ENCODE peak calls at places on chromosome 14, in five cellular contexts. U is PC-3; H is GM12865; E is CD4-positive, alpha-beta T cell; I is lower leg skin. O is an unnamed sample.
A peak's percentile ranks its signal among the peaks of the same experiment; 100 is the strongest.

GRCh38 chr14:67704484-67705089 is 2.9 kb downstream of the RDH12 start:
- DNase-seq in I (no peak), E (no peak), U (peak; percentile 79), H (peak; percentile 74), O (peak; percentile 6)

GRCh38 chr14:35229495-35230089 is 62.6 kb upstream of the PSMA6 start:
- DNase-seq in U (peak; percentile 61), I (no peak), H (peak; percentile 28), E (no peak), O (no peak)

GRCh38 chr14:101823511-101824120 is 62.1 kb downstream of the PPP2R5C start:
- DNase-seq in I (peak; percentile 42), U (no peak), H (peak; percentile 85), E (peak; percentile 59), O (no peak)

GRCh38 chr14:52021971-52022600 is 32.7 kb downstream of the RTRAF start:
- DNase-seq in I (no peak), E (no peak), U (no peak), H (peak; percentile 76), O (no peak)

GRCh38 chr14:76257842-76258397 is 106.2 kb downstream of the GPATCH2L start:
- DNase-seq in I (no peak), E (no peak), H (no peak), U (no peak), O (no peak)

GRCh38 chr14:91953170-91953985 is 5.9 kb upstream of the FBLN5 start:
- DNase-seq in U (no peak), I (no peak), H (no peak), E (no peak), O (no peak)

GRCh38 chr14:61221906-61222305 is 59.2 kb downstream of the TMEM30B start:
- DNase-seq in I (no peak), H (no peak), U (peak; percentile 55), E (no peak), O (no peak)

GRCh38 chr14:50678163-50678562 is 10.1 kb upstream of the SAV1 start:
- DNase-seq in H (no peak), I (no peak), E (no peak), U (no peak), O (no peak)

GRCh38 chr14:66315098-66315497 is 171.1 kb upstream of the CCDC196 start:
- DNase-seq in I (no peak), H (no peak), E (no peak), U (no peak), O (no peak)

GRCh38 chr14:71142375-71143038 is 235.2 kb downstream of the PCNX1 start:
- DNase-seq in H (peak; percentile 63), E (no peak), I (no peak), U (peak; percentile 96), O (peak; percentile 25)

GRCh38 chr14:56300495-56300894 is 182.3 kb downstream of the PELI2 start:
- DNase-seq in H (no peak), I (no peak), U (no peak), E (no peak), O (no peak)

GRCh38 chr14:100578552-100578951 is 8.7 kb downstream of the BEGAIN start:
- DNase-seq in H (no peak), U (no peak), E (no peak), I (no peak), O (no peak)

GRCh38 chr14:104795781-104796681 is 483 bp upstream of the AKT1 start:
- DNase-seq in H (peak; percentile 66), E (peak; percentile 48), I (no peak), U (peak; percentile 48), O (peak; percentile 85)

GRCh38 chr14:55807059-55807499 is 227.1 kb downstream of the KTN1 start:
- DNase-seq in U (peak; percentile 87), H (peak; percentile 73), E (peak; percentile 78), I (peak; percentile 88), O (no peak)

GRCh38 chr14:102554835-102555819 is 37.3 kb upstream of the RCOR1 start:
- DNase-seq in E (peak; percentile 42), I (peak; percentile 39), H (peak; percentile 57), U (no peak), O (no peak)

GRCh38 chr14:64698899-64699298 is 5.3 kb upstream of the PLEKHG3 start:
- DNase-seq in U (peak; percentile 72), E (no peak), I (no peak), H (no peak), O (no peak)

GRCh38 chr14:41925409-41925808 is 318.7 kb downstream of the LRFN5 start:
- DNase-seq in I (no peak), U (peak; percentile 63), H (no peak), E (no peak), O (no peak)

GRCh38 chr14:65281991-65282908 is 130.3 kb upstream of the FUT8 start:
- DNase-seq in H (peak; percentile 58), U (no peak), I (no peak), E (no peak), O (peak; percentile 74)